ENCODE peak calls at places on chromosomes 13 and 19, in five cellular contexts. H, R, P, W and D are unnamed samples. For H3K4me1 and H3K36me3, the result is how much of the 10 kb centered on the place peaks cover.

GRCh38 chr13:92821324-92821723 is 405.3 kb upstream of the GPC6 start:
- DNase-seq in H (no peak), R (no peak), P (no peak), W (no peak), D (no peak)

GRCh38 chr13:36975172-36975571 is 24.0 kb downstream of the ALG5 start:
- DNase-seq in H (no peak), R (no peak), P (no peak), W (no peak), D (no peak)

GRCh38 chr19:35657904-35658700 is 8.2 kb upstream of the UPK1A start:
- DNase-seq in H (no peak), R (no peak), P (no peak), W (no peak), D (no peak)

GRCh38 chr13:53311561-53311960 is 282.9 kb downstream of the OLFM4 start:
- DNase-seq in H (no peak), R (no peak), P (no peak), W (no peak), D (no peak)

GRCh38 chr13:39881887-39882286 is 226.4 kb downstream of the COG6 start:
- DNase-seq in H (no peak), R (no peak), P (no peak), W (no peak), D (no peak)

GRCh38 chr13:68304287-68304893 is 1074.3 kb upstream of the PCDH9 start:
- DNase-seq in H (no peak), R (no peak), P (no peak), W (no peak), D (no peak)

GRCh38 chr13:34044660-34045080 is 226.7 kb downstream of the RFC3 start:
- DNase-seq in H (no peak), R (no peak), P (no peak), W (no peak), D (no peak)

GRCh38 chr19:1468274-1469199 is 10.5 kb downstream of the C19orf25 start:
- DNase-seq in H (no peak), R (no peak), P (no peak), W (no peak), D (no peak)

GRCh38 chr19:29810504-29810871 is 1.3 kb upstream of the CCNE1 start:
- DNase-seq in H (no peak), R (no peak), P (no peak), W (no peak), D (peak)

GRCh38 chr13:40629678-40630384 is 36.6 kb downstream of the FOXO1 start:
- DNase-seq in H (no peak), R (no peak), P (no peak), W (no peak), D (no peak)

GRCh38 chr19:18225702-18226468 is at the start of gene PDE4C:
- DNase-seq in H (no peak), R (no peak), P (no peak), W (no peak), D (no peak)

GRCh38 chr13:112705286-112705685 is 15.4 kb downstream of the ATP11A start:
- DNase-seq in H (peak), R (no peak), P (peak), W (no peak), D (peak)

GRCh38 chr19:41373993-41374392 is 2.3 kb upstream of the TMEM91 start:
- DNase-seq in H (peak), R (no peak), P (peak), W (peak), D (peak)

GRCh38 chr13:48412881-48413351 is at the start of gene LPAR6:
- DNase-seq in H (no peak), R (no peak), P (no peak), W (no peak), D (no peak)

GRCh38 chr19:55152017-55152416 is 3.0 kb upstream of the TNNT1 start:
- DNase-seq in H (no peak), R (no peak), P (no peak), W (no peak), D (no peak)

GRCh38 chr13:109667754-109668360 is 118.5 kb downstream of the IRS2 start:
- DNase-seq in H (no peak), R (no peak), P (no peak), W (no peak), D (no peak)

DNA sequence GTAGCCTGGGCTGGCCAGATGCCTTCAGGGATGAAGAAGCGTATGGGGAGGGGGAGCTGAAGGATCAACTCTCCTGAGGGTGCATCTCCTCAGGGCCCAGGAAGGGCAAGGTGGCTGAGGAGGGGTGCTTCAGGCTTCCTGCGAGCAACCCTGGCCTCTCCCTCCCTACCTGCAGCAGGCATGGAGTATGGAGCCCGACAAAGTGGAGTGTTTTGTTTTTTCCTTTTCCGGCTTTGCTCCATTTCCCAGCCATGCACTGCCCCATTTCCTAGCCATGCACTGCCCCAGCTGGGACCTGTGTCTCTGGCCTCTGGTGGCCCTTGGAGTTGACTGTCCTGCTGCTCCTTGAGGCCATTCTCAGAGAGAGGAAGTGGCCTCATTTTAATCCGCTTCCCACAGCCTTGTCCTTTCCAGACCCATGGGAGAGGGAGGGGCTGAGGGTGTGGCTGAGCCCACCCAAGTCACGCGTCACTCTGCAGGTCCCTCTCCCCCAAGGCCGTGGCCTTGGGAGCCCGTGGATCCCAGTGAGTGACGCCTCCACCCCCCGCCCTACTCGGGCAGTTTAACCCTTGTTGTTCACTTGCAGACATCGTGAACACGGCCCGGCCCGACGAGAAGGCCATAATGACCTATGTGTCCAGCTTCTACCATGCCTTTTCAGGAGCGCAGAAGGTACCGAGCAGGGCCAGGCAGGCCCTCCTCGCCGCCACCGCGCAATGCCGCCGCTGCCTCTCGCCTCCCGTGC is 34.4 kb downstream of the CAPN12 start:
- DNase-seq in H (no peak), R (no peak), P (no peak), W (no peak), D (no peak)
- H3K4me1 ChIP-seq in H (half or more), R (under half), P (under half), W (half or more), D (under half)

GRCh38 chr13:106500450-106500849 is 35.0 kb downstream of the EFNB2 start:
- DNase-seq in H (no peak), R (no peak), P (no peak), W (no peak), D (no peak)

GRCh38 chr13:106498571-106498970 is 36.9 kb downstream of the EFNB2 start:
- DNase-seq in H (no peak), R (no peak), P (no peak), W (no peak), D (no peak)

GRCh38 chr13:106498158-106498557 is 37.3 kb downstream of the EFNB2 start:
- DNase-seq in H (no peak), R (no peak), P (no peak), W (no peak), D (no peak)

GRCh38 chr13:106499113-106499512 is 36.3 kb downstream of the EFNB2 start:
- DNase-seq in H (no peak), R (no peak), P (no peak), W (no peak), D (no peak)

DNA sequence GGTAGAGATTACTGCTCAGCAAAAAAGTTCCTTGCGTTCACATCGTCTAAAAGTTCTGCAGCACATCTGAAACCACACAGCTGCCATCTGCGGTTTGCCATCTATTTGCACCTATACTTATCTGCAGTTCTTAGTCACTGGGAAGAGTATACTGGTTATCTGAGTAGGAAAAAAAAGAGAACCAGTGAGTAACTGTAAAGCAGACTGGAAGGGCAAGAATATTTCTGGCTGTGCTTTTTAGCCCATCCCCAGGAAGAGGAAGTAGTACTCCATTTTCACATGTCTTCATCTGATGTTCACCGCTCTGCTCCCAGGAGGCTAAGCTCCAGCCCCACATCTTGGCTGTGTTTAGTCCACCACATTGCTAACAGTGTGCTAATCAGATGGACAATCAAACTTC is 35.6 kb downstream of the EFNB2 start:
- DNase-seq in H (no peak), R (no peak), P (no peak), W (no peak), D (no peak)
- H3K36me3 ChIP-seq in H (under half), R (under half), P (under half), W (under half), D (under half)

DNA sequence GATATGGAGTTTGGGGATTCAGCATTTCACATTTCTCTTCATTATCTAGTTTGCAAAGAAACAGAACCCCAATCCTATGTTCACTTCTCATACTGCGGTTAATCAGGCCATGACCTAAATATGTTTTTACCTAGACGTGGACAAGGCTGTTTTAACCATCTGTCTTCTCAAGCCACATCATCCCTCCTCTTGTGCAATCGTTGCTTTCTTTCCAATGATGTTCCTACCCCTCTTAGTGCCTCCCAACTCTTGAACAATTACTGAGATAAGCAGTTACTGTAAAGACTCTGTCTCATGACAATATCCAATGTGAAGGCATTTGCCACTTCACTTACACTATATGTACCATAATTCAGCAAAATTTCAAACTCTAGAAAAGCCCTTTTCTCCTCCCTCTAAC is 406.2 kb downstream of the LIG4 start:
- DNase-seq in H (no peak), R (no peak), P (no peak), W (no peak), D (no peak)
- H3K4me1 ChIP-seq in H (under half), R (under half), P (under half), W (under half), D (under half)

DNA sequence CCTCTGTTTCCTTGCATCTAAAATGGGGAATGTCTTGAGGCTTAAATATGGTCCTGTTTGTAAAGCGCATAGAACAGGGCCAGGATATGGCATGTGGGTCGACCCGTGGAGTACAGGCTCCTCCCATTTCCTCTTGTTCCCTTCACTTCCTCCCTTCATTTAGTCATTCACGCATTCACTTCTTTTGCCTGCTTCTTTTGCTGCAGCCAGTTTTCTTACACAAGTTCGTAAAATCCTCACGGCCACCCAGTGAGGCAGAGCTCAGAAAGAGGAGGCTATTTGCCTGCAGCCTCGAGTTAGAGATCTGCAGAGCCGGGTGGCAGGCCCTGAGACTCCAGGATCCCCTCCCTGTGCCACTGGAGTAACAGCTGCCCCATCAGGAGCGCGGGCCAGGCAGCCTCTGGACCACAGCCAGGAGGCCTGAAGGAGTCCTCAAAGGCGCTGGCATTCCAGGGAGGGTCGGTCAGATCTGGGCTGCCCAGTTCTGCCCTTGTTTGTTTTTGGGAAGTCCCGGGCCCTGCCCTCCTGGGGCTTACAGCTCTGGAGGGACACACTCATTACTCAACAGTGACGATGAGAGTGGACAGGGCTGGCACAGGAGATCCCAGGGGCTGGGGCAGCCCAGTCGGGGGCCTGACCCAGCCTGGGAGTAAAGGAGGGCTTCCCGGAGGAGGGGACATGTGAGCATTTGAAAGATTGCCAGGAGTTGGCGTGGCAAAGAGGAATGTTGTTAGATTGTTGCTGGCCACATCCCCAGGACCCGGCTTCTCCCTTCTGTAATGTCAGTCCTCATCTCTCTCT is 4.6 kb downstream of the PPP5C start:
- DNase-seq in H (peak), R (no peak), P (peak), W (peak), D (peak)
- H3K36me3 ChIP-seq in H (under half), R (under half), P (under half), W (under half), D (under half)

DNA sequence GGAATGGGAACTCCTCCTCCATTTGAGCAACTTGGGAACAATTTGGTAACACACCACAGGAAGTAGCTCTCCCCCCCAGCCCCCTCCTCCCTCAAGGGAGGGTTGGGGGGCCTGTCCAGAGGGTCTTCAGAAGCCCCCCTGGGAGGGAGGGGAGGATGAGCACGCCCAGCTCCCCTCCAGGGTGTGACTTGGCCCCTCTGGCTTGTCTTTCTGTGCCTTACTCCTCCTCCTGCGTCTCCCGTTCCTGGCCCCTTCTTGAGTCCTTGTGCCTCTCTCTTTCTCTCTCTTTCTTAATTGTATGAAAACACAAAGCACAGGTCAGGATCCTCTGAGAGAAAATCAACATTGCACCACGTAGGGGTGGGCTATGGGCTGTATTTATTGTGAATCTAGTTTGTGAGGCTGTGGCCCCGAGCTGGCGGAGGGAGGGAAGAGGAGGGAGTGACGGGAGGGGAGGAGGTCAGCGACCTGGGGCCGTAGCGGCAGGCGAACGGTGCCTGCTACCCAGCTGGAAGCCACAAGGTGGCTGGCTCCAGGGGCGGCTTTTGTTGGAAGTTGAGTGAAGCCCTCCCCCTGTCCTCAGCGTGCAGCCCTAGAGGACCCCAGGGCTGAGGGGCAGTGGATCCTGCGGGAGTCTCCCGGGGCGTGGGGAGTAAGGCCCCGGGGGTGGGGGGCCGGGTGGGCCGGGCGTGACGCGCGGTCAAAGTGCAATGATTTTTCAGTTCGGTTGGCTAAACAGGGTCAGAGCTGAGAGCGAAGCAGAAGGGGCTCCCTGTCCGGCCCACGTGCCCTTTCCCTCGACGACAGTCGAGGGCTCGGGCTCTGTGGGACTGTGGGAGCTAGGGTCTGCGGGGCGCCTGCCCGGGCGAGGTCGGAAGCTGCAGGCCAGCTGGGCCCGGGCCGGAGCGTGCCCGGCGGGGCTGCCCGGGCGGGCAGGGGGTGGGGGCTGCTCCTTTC is 6.4 kb downstream of the LYL1 start:
- DNase-seq in H (no peak), R (no peak), P (no peak), W (no peak), D (no peak)
- H3K4me1 ChIP-seq in H (half or more), R (half or more), P (under half), W (half or more), D (under half)

DNA sequence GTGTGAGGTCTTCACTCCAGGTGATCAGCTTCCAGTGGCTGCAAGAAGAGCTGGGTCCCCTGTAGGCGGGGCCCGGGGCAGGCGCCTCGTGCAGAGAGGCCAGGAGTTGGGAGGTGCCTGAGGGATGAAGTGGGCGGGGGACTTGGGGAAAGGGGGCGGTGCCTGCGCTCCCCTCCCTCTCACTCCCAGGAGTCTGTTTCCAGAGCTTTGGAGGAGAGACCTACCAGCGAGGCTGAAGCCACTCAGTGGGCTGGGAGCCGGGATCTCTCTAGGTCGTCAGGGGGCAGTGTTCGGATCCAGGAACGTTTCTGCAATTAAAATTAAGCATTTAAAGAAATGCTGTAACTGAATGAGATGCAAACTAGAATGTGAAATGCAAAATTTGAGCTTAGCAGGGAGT is 11.8 kb downstream of the ZNF160 start:
- DNase-seq in H (no peak), R (no peak), P (no peak), W (no peak), D (no peak)
- H3K36me3 ChIP-seq in H (half or more), R (under half), P (under half), W (under half), D (under half)

DNA sequence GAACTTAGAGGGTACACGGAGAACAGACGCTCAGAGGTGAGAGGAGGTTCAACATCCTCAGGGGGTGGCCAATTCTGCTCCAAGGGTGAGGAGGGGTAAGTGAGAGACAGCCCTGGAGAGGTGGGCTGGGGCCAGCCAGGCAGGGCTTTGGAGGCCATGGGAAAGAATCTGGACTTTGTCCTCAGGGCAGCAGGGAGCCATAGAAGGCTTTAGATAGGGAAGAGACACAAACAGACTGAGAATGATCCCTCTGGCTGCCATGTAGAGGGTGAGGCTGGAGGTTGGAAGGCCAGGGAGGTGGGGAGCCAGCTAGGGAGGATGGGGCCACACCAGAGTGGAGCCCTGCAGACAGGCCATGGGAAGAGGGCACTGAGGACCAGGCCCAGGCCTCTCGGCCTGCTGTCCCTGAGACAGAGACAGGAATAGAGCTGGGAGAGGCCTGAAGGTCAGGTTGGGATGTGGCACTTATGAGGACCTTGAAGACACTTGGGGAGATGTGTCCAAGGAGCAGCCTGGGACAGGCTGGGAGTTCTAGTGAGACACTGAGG is 29.2 kb upstream of the CCNP start:
- DNase-seq in H (no peak), R (no peak), P (no peak), W (no peak), D (no peak)
- H3K4me1 ChIP-seq in H (under half), R (under half), P (under half), W (under half), D (under half)